ENCODE peak calls at places on chromosome 22, in four cellular contexts. Y is keratinocyte; W is stimulated activated CD4-positive, alpha-beta T cell treated with anti-CD3 and anti-CD28 coated beads, Interleukin-12 subunit alpha, Interleukin-12 subunit beta, amount 100 ng/mL, for 4 hours; I is stromal cell of bone marrow. Q is an unnamed sample.

GRCh38 chr22:39597236-39597869 is 26.8 kb downstream of the CACNA1I start:
- DNase-seq in Y (no peak), W (no peak), I (no peak), Q (no peak)

GRCh38 chr22:50542416-50542927 is 3.2 kb upstream of the KLHDC7B start:
- DNase-seq in Y (no peak), W (no peak), I (no peak), Q (peak)

GRCh38 chr22:44360686-44361381 is 48.1 kb upstream of the SHISAL1 start:
- DNase-seq in Y (peak), W (no peak), I (peak), Q (peak)

GRCh38 chr22:38843716-38844660 is at the start of gene NPTXR:
- DNase-seq in Y (no peak), W (peak), I (peak), Q (peak)

GRCh38 chr22:26648761-26649363 is 8.5 kb upstream of the MIAT start:
- DNase-seq in Y (no peak), W (no peak), I (no peak), Q (no peak)

GRCh38 chr22:34490911-34491310 is 570.6 kb upstream of the LARGE1 start:
- DNase-seq in Y (no peak), W (no peak), I (no peak), Q (no peak)

GRCh38 chr22:26398741-26399153 is 30.3 kb upstream of the ASPHD2 start:
- DNase-seq in Y (no peak), W (peak), I (peak), Q (no peak)

GRCh38 chr22:29912605-29913398 is 29.8 kb downstream of the MTMR3 start:
- DNase-seq in Y (no peak), W (no peak), I (peak), Q (no peak)

GRCh38 chr22:24165673-24166072 is 15.6 kb upstream of the SUSD2 start:
- DNase-seq in Y (no peak), W (no peak), I (no peak), Q (no peak)

GRCh38 chr22:27307545-27308279 is 493.8 kb downstream of the MN1 start:
- DNase-seq in Y (no peak), W (no peak), I (no peak), Q (no peak)

GRCh38 chr22:38038426-38038825 is 18.8 kb upstream of the PICK1 start:
- DNase-seq in Y (no peak), W (no peak), I (no peak), Q (no peak)

GRCh38 chr22:47376322-47376700 is 613.9 kb downstream of the TBC1D22A start:
- DNase-seq in Y (no peak), W (no peak), I (no peak), Q (no peak)

GRCh38 chr22:31575190-31575589 is 78.9 kb downstream of the SFI1 start:
- DNase-seq in Y (no peak), W (no peak), I (no peak), Q (no peak)

GRCh38 chr22:41636467-41636866 is 15.4 kb downstream of the XRCC6 start:
- DNase-seq in Y (no peak), W (no peak), I (peak), Q (no peak)

GRCh38 chr22:36162127-36163034 is 1.8 kb upstream of the APOL3 start:
- DNase-seq in Y (no peak), W (no peak), I (no peak), Q (no peak)

GRCh38 chr22:30636226-30637077 is 871 bp downstream of the SLC35E4 start:
- DNase-seq in Y (no peak), W (no peak), I (no peak), Q (peak)

GRCh38 chr22:37329239-37330140 is 47.2 kb downstream of the CYTH4 start:
- DNase-seq in Y (peak), W (no peak), I (peak), Q (peak)

GRCh38 chr22:42905702-42906183 is 48.7 kb upstream of the ARFGAP3 start:
- DNase-seq in Y (no peak), W (no peak), I (no peak), Q (peak)

GRCh38 chr22:20641198-20641892 is 132.6 kb upstream of the SERPIND1 start:
- DNase-seq in Y (no peak), W (no peak), I (no peak), Q (no peak)

GRCh38 chr22:42721045-42721434 is 370 bp upstream of the A4GALT start:
- DNase-seq in Y (no peak), W (no peak), I (no peak), Q (no peak)

GRCh38 chr22:41966607-41967240 is 2.5 kb upstream of the SEPTIN3 start:
- DNase-seq in Y (peak), W (no peak), I (peak), Q (no peak)

GRCh38 chr22:48744967-48745841 is 1082.5 kb downstream of the BRD1 start:
- DNase-seq in Y (no peak), W (no peak), I (no peak), Q (no peak)

GRCh38 chr22:32788884-32789624 is 12.5 kb upstream of the TIMP3 start:
- DNase-seq in Y (no peak), W (no peak), I (no peak), Q (no peak)

GRCh38 chr22:43555561-43556515 is 144.0 kb downstream of the MPPED1 start:
- DNase-seq in Y (no peak), W (no peak), I (no peak), Q (no peak)

GRCh38 chr22:39457546-39458442 is 982 bp downstream of the MGAT3 start:
- DNase-seq in Y (no peak), W (no peak), I (no peak), Q (no peak)

GRCh38 chr22:36360871-36361383 is 26.8 kb downstream of the MYH9 start:
- DNase-seq in Y (no peak), W (no peak), I (no peak), Q (no peak)

GRCh38 chr22:49015993-49016908 is 811.4 kb downstream of the BRD1 start:
- DNase-seq in Y (no peak), W (no peak), I (no peak), Q (peak)

GRCh38 chr22:26330971-26331625 is 98.0 kb upstream of the ASPHD2 start:
- DNase-seq in Y (peak), W (peak), I (peak), Q (no peak)